ENCODE peak calls at places on chromosomes 3 and 15, in six cellular contexts. J, Y, O, B, X and W are unnamed samples.
A peak's percentile ranks its signal among the peaks of the same experiment; 100 is the strongest.

GRCh38 chr15:66290518-66290917 is 2.9 kb upstream of the DIS3L start:
- DNase-seq in B (no peak), X (no peak), J (no peak), O (no peak), Y (no peak), W (no peak)

GRCh38 chr3:106168941-106169340 is 300.1 kb upstream of the CBLB start:
- DNase-seq in B (no peak), O (no peak), X (no peak), Y (no peak), J (no peak), W (no peak)

GRCh38 chr15:96125681-96126080 is 204.8 kb upstream of the NR2F2 start:
- DNase-seq in J (no peak), Y (no peak), O (no peak), X (no peak), B (no peak), W (no peak)

GRCh38 chr15:83973816-83974215 is 261.8 kb upstream of the GOLGA6L4 start:
- DNase-seq in J (no peak), B (no peak), O (no peak), X (no peak), Y (no peak), W (peak; percentile 35)

GRCh38 chr3:16136042-16136441 is 38.4 kb upstream of the GALNT15 start:
- DNase-seq in O (no peak), X (no peak), J (no peak), Y (no peak), B (no peak), W (no peak)

GRCh38 chr15:69647160-69647513 is 194.5 kb downstream of the RPLP1 start:
- DNase-seq in J (no peak), O (no peak), B (no peak), Y (no peak), X (no peak), W (no peak)

GRCh38 chr3:44173263-44173662 is 68.4 kb upstream of the TOPAZ1 start:
- DNase-seq in Y (no peak), X (no peak), J (no peak), O (no peak), B (no peak), W (no peak)

GRCh38 chr15:49627407-49627877 is 6.6 kb downstream of the DTWD1 start:
- DNase-seq in B (no peak), X (no peak), O (no peak), J (no peak), Y (no peak), W (no peak)

GRCh38 chr3:101814835-101815234 is 34.5 kb upstream of the NFKBIZ start:
- DNase-seq in J (no peak), B (no peak), X (no peak), Y (no peak), O (no peak), W (no peak)

GRCh38 chr15:72199721-72200212 is 2.2 kb upstream of the GRAMD2A start:
- DNase-seq in X (peak; percentile 86), J (peak; percentile 85), O (peak; percentile 65), Y (peak; percentile 88), B (peak; percentile 71), W (peak; percentile 77)

GRCh38 chr15:89087066-89087829 is 1.0 kb upstream of the ABHD2 start:
- DNase-seq in X (no peak), O (no peak), Y (no peak), J (no peak), B (no peak), W (no peak)

GRCh38 chr3:194281766-194282165 is 69.4 kb downstream of the CPN2 start:
- DNase-seq in X (no peak), J (no peak), O (no peak), Y (no peak), B (no peak), W (no peak)

GRCh38 chr3:114902691-114903101 is 244.4 kb downstream of the ZBTB20 start:
- DNase-seq in Y (no peak), B (no peak), J (no peak), O (no peak), X (no peak), W (no peak)

GRCh38 chr3:3627104-3627503 is 172.1 kb upstream of the LRRN1 start:
- DNase-seq in X (no peak), O (no peak), Y (no peak), J (no peak), B (no peak), W (no peak)

GRCh38 chr3:131026321-131027151 is at the start of the genes ASTE1 and NEK11:
- DNase-seq in O (peak; percentile 89), B (peak; percentile 90), J (peak; percentile 90), X (peak; percentile 94), Y (peak; percentile 94), W (peak; percentile 93)

GRCh38 chr3:10682692-10683091 is 133.3 kb upstream of the SLC6A11 start:
- DNase-seq in O (no peak), Y (no peak), B (no peak), J (no peak), X (no peak), W (no peak)

GRCh38 chr3:38205472-38205805 is 40.1 kb downstream of the OXSR1 start:
- DNase-seq in X (no peak), O (no peak), B (no peak), J (no peak), Y (no peak), W (no peak)

GRCh38 chr3:138068579-138069174 is 46.7 kb downstream of the DZIP1L start:
- DNase-seq in O (peak; percentile 63), J (peak; percentile 80), X (peak; percentile 85), B (peak; percentile 69), Y (peak; percentile 88), W (peak; percentile 69)

GRCh38 chr15:19943515-19943914 is 598.1 kb downstream of the GOLGA6L6 start:
- DNase-seq in B (no peak), J (no peak), O (no peak), X (peak; percentile 14), Y (no peak), W (no peak)

GRCh38 chr15:23647001-23647295 is 719 bp downstream of the MAGEL2 start:
- DNase-seq in B (no peak), O (no peak), X (no peak), J (no peak), Y (no peak), W (no peak)

GRCh38 chr3:40925228-40925627 is 274.1 kb upstream of the CTNNB1 start:
- DNase-seq in X (no peak), B (no peak), O (no peak), J (no peak), Y (no peak), W (no peak)

GRCh38 chr3:112128843-112129727 is 4.0 kb downstream of the GCSAM start:
- DNase-seq in O (peak; percentile 40), J (no peak), X (no peak), B (peak; percentile 57), Y (no peak), W (no peak)

GRCh38 chr15:41396111-41396510 is 6.2 kb downstream of the NDUFAF1 start:
- DNase-seq in B (no peak), O (no peak), Y (no peak), J (no peak), X (no peak), W (no peak)

GRCh38 chr3:104368760-104369159 is 997.9 kb upstream of the ALCAM start:
- DNase-seq in J (no peak), Y (no peak), X (no peak), B (no peak), O (no peak), W (no peak)

GRCh38 chr3:179308006-179308405 is 14.8 kb upstream of the ZNF639 start:
- DNase-seq in X (no peak), Y (no peak), O (no peak), B (no peak), J (no peak), W (no peak)

GRCh38 chr3:155889212-155889611 is 18.8 kb downstream of the GMPS start:
- DNase-seq in Y (no peak), O (no peak), X (no peak), J (no peak), B (no peak), W (no peak)

GRCh38 chr3:120070263-120070981 is 23.8 kb downstream of the GSK3B start:
- DNase-seq in X (no peak), J (no peak), O (no peak), Y (no peak), B (no peak), W (no peak)

GRCh38 chr3:12303532-12303931 is 14.7 kb downstream of the PPARG start:
- DNase-seq in X (no peak), J (no peak), Y (no peak), B (no peak), O (no peak), W (no peak)

GRCh38 chr3:41417574-41417973 is 218.3 kb downstream of the CTNNB1 start:
- DNase-seq in J (no peak), O (no peak), Y (no peak), B (no peak), X (no peak), W (no peak)

GRCh38 chr15:101442272-101442671 is 47.2 kb downstream of the PCSK6 start:
- DNase-seq in X (no peak), Y (no peak), B (no peak), O (no peak), J (peak; percentile 5), W (no peak)

GRCh38 chr3:8492744-8493511 is 8.7 kb upstream of the LMCD1 start:
- DNase-seq in Y (no peak), B (no peak), X (no peak), J (no peak), O (no peak), W (no peak)

GRCh38 chr3:42823351-42823750 is 14.1 kb downstream of the ACKR2 start:
- DNase-seq in Y (no peak), B (no peak), O (no peak), J (no peak), X (no peak), W (peak; percentile 47)

GRCh38 chr15:70442616-70443321 is 320.6 kb downstream of the UACA start:
- DNase-seq in J (no peak), Y (no peak), B (no peak), X (no peak), O (no peak), W (no peak)

DNA sequence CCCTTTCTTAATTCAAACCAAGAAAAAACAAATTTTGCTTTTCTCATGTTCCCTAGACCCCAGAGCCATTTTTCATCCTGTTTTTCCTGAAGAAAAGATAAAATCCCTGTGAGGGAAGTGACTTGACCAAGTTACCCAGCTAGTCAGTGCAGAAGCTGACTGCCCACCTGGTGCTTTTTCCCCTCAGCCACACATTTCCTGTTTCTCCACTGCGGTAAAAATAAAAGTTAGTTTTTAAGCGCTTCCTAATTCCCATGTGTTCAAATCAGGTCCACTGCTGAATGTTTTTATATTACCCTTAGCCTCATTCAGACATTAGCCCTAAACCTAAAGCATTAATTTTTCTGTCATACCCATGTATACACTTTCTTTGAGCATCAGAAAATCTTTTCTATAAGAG is 26.1 kb downstream of the PPP2R3A start:
- DNase-seq in B (no peak), J (no peak), O (no peak), Y (no peak), X (no peak), W (no peak)
- H3K27ac ChIP-seq in B (no peak overlapping the region), J (no peak overlapping the region), O (no peak overlapping the region), Y (peak overlapping the region; percentile 75), X (no peak overlapping the region), W (no peak overlapping the region)

GRCh38 chr3:123313889-123314288 is 112.1 kb downstream of the SEC22A start:
- DNase-seq in J (no peak), Y (peak; percentile 28), O (no peak), B (no peak), X (no peak), W (no peak)
- H3K27me3 ChIP-seq in J (no peaks in the 10 kb centered on the region), Y (peaks cover 27% of the 10 kb centered on the region), O (no peaks in the 10 kb centered on the region), B (peaks cover 4% of the 10 kb centered on the region), X (no peaks in the 10 kb centered on the region), W (no peaks in the 10 kb centered on the region)

GRCh38 chr15:25173241-25174028 is 218.6 kb downstream of the SNRPN start:
- DNase-seq in J (peak; percentile 11), O (no peak), Y (peak; percentile 26), B (no peak), X (no peak), W (no peak)
- H3K9me3 ChIP-seq in J (peaks cover 93% of the 10 kb centered on the region), O (no peaks in the 10 kb centered on the region), Y (peaks cover 17% of the 10 kb centered on the region), B (peaks cover 48% of the 10 kb centered on the region), X (no peaks in the 10 kb centered on the region), W (peaks cover 35% of the 10 kb centered on the region)

GRCh38 chr3:45938043-45938435 is 5.2 kb upstream of the CXCR6 start:
- DNase-seq in J (no peak), Y (no peak), O (no peak), B (no peak), X (no peak), W (no peak)
- H3K27ac ChIP-seq in J (no peak overlapping the region), Y (no peak overlapping the region), O (no peak overlapping the region), B (no peak overlapping the region), X (no peak overlapping the region), W (no peak overlapping the region)